ENCODE peak calls at places on chromosomes 2 and 18, in four cellular contexts. H is K562, S is HepG2, G is GM12878. A is an unnamed sample.
A peak's percentile ranks its signal among the peaks of the same experiment; 100 is the strongest.

GRCh38 chr2:20148841-20149702 is 75.9 kb downstream of the SDC1 start:
- DNase-seq in H (no peak), S (no peak), G (no peak), A (no peak)

GRCh38 chr2:186919272-186919671 is 70.3 kb upstream of the ZSWIM2 start:
- DNase-seq in H (no peak), S (no peak), G (no peak), A (no peak)

GRCh38 chr2:195479407-195479806 is 177.6 kb upstream of the SLC39A10 start:
- DNase-seq in H (no peak), S (no peak), G (no peak), A (no peak)

GRCh38 chr2:119137502-119137901 is 21.0 kb downstream of the C1QL2 start:
- DNase-seq in H (no peak), S (no peak), G (no peak), A (no peak)

GRCh38 chr2:5692561-5693287 is 540 bp downstream of the SOX11 start:
- DNase-seq in H (no peak), S (no peak), G (no peak), A (peak; percentile 68)

GRCh38 chr2:43075906-43076585 is 150.4 kb downstream of the ZFP36L2 start:
- DNase-seq in H (no peak), S (no peak), G (no peak), A (no peak)

GRCh38 chr2:16525265-16525887 is 140.3 kb downstream of the CYRIA start:
- DNase-seq in H (peak; percentile 80), S (peak; percentile 49), G (no peak), A (peak; percentile 37)

GRCh38 chr18:70181725-70182124 is 23.8 kb downstream of the RTTN start:
- DNase-seq in H (no peak), S (no peak), G (no peak), A (no peak)

GRCh38 chr2:15042824-15043223 is 410.3 kb downstream of the LRATD1 start:
- DNase-seq in H (no peak), S (no peak), G (no peak), A (no peak)

GRCh38 chr18:70419526-70419925 is 130.7 kb downstream of the SOCS6 start:
- DNase-seq in H (no peak), S (no peak), G (no peak), A (no peak)

GRCh38 chr18:61893304-61893970 is 630 bp upstream of the RNF152 start:
- DNase-seq in H (peak; percentile 40), S (no peak), G (no peak), A (peak; percentile 94)

GRCh38 chr2:234133004-234133403 is 82.5 kb downstream of the SPP2 start:
- DNase-seq in H (no peak), S (no peak), G (no peak), A (no peak)

GRCh38 chr2:120199837-120200499 is 23.2 kb downstream of the TMEM185B start:
- DNase-seq in H (no peak), S (no peak), G (no peak), A (no peak)

GRCh38 chr2:216315817-216316603 is 56.3 kb downstream of the MARCHF4 start:
- DNase-seq in H (no peak), S (no peak), G (no peak), A (peak; percentile 28)

GRCh38 chr2:160052524-160052923 is 9.9 kb downstream of the PLA2R1 start:
- DNase-seq in H (no peak), S (no peak), G (no peak), A (no peak)

GRCh38 chr2:120495586-120495985 is 149.7 kb downstream of the INHBB start:
- DNase-seq in H (no peak), S (no peak), G (no peak), A (no peak)

GRCh38 chr2:224946911-224947310 is 95.4 kb downstream of the DOCK10 start:
- DNase-seq in H (no peak), S (no peak), G (no peak), A (no peak)

GRCh38 chr2:132849118-132849517 is 179.1 kb upstream of the LYPD1 start:
- DNase-seq in H (no peak), S (no peak), G (no peak), A (no peak)

GRCh38 chr18:36830141-36830495 is 1.2 kb downstream of the KIAA1328 start:
- DNase-seq in H (no peak), S (peak; percentile 4), G (no peak), A (no peak)

GRCh38 chr18:34493566-34494358 is 216.3 kb upstream of the DTNA start:
- DNase-seq in H (no peak), S (peak; percentile 14), G (no peak), A (peak; percentile 84)

GRCh38 chr2:46194856-46195255 is 102.4 kb upstream of the EPAS1 start:
- DNase-seq in H (no peak), S (no peak), G (no peak), A (peak; percentile 9)

GRCh38 chr2:199409705-199410104 is 48.0 kb downstream of the SATB2 start:
- DNase-seq in H (no peak), S (no peak), G (no peak), A (no peak)

GRCh38 chr2:195343942-195344530 is 313.0 kb upstream of the SLC39A10 start:
- DNase-seq in H (no peak), S (no peak), G (no peak), A (no peak)

GRCh38 chr18:67232991-67233390 is 283.5 kb downstream of the DSEL start:
- DNase-seq in H (no peak), S (no peak), G (no peak), A (no peak)

GRCh38 chr2:7517851-7518250 is 600.6 kb downstream of the RNF144A start:
- DNase-seq in H (no peak), S (no peak), G (no peak), A (no peak)

GRCh38 chr2:39008663-39009062 is 112.2 kb downstream of the SOS1 start:
- DNase-seq in H (no peak), S (no peak), G (no peak), A (no peak)

GRCh38 chr18:13136689-13137040 is 81.9 kb upstream of the LDLRAD4 start:
- DNase-seq in H (no peak), S (no peak), G (no peak), A (peak; percentile 82)

GRCh38 chr18:58046087-58046793 is 2.2 kb downstream of the NEDD4L start:
- DNase-seq in H (no peak), S (peak; percentile 57), G (no peak), A (no peak)

GRCh38 chr18:35619468-35619867 is 37.9 kb downstream of the GALNT1 start:
- DNase-seq in H (no peak), S (no peak), G (no peak), A (no peak)

GRCh38 chr2:106085441-106085911 is 108.6 kb downstream of the UXS1 start:
- DNase-seq in H (no peak), S (peak; percentile 38), G (no peak), A (no peak)

GRCh38 chr2:85887566-85888019 is 1.2 kb downstream of the ST3GAL5 start:
- DNase-seq in H (no peak), S (no peak), G (no peak), A (peak; percentile 52)

GRCh38 chr2:63051795-63052333 is 1.2 kb downstream of the OTX1 start:
- DNase-seq in H (no peak), S (no peak), G (no peak), A (peak; percentile 29)

GRCh38 chr2:120316528-120317179 is 29.3 kb upstream of the INHBB start:
- DNase-seq in H (no peak), S (no peak), G (no peak), A (no peak)

GRCh38 chr2:102509749-102510148 is 36.7 kb downstream of the SLC9A4 start:
- DNase-seq in H (no peak), S (no peak), G (no peak), A (no peak)

GRCh38 chr2:206915136-206915535 is 24.2 kb upstream of the CPO start:
- DNase-seq in H (no peak), S (peak; percentile 6), G (no peak), A (no peak)

GRCh38 chr2:48205137-48205798 is 299.0 kb upstream of the FBXO11 start:
- DNase-seq in H (no peak), S (peak; percentile 97), G (peak; percentile 48), A (no peak)
- TF ChIP-seq ZBTB33 in H (no peak), S (peak; percentile 31), G (no peak), A (no peak)

GRCh38 chr2:151916632-151917031 is 88.4 kb upstream of the ARL5A start:
- DNase-seq in H (no peak), S (no peak), G (no peak), A (peak; percentile 33)
- TF ChIP-seq CHD2 in H (no peak), S (no peak), G (no peak), A (no peak)

DNA sequence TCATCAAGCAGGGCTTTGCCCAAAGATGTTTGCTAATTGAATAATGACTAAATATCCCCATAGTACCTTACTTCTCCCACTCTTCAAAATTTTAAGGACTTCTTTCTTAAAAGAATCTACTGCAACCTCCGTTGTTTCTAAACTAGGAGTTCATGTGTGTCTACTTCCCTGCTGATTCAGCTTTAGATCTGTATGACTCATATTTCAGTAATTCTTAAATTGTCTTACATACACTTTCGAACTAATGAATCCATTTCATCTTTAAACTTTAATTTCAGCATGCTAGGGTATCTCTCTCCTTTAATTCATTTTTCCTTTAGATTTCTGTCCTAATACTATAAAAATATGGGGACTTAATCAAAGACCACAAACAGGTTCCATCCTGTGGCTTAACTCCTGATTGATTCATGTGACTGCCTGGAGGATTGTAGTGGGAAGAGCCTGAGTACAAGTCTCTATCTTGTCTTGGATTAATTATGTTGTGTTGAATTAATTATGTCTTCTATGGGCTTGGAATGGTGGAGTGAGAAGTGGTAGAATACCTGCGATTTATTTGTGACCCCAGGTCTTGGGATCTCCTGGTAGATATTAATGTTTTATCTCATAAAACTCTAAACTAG is 24.9 kb upstream of the COL5A2 start:
- DNase-seq in H (peak; percentile 8), S (no peak), G (no peak), A (no peak)
- TF ChIP-seq ZBTB33 in H (no peak), S (no peak), G (no peak), A (no peak)

DNA sequence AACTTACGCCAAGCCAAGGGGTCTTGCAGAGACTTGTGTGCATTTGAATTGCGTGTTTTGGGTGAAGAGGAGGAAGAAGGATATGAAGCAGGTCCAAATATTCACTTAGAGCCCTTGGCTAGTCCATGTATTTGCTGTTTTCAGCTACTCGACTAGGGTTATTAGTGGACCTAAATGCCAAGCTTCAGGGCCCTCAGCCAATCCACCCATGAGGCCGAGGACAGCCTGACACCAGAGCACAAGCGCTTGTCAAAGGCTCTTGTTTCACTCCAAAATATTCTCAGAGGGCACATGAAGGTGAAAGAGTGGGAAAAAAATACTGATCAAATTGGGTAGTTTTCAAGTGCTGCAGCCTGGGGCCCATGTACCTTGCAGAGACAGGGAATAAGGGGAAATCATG is 174.8 kb upstream of the ACAA2 start:
- DNase-seq in H (no peak), S (no peak), G (no peak), A (no peak)
- TF ChIP-seq CHD2 in H (no peak), S (no peak), G (no peak), A (no peak)

DNA sequence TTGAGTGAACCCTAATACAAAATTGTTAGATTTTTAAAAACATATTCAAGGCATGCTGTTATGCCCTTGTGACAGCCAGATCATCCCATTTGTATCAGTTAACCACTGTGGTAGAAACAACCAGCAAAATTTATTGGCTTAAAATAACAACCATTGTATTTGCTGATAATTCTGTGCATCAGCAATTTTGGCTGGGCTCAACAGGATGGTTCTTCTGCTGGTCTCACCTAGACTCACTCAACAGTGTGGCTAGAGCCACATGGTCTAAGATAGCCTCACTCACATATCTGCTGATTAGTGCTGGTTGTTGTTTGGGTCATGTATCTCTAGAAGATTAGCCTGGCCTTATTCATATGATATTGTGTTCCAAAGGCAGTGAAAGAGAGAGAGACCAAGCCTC is 160.1 kb upstream of the GATA6 start:
- DNase-seq in H (no peak), S (no peak), G (no peak), A (no peak)
- TF ChIP-seq ZBTB33 in H (no peak), S (no peak), G (no peak), A (no peak)